ENCODE peak calls at places on chromosomes 3 and 15, in seven cellular contexts. One of them, this sample, is unnamed.

GRCh38 chr3:84223512-84223911 is 735.3 kb upstream of the CADM2 start:
- DNase-seq in mesenchymal stem cell: no peak
- DNase-seq in astrocyte: no peak
- DNase-seq in psoas muscle: no peak
- DNase-seq in suprapubic skin: no peak
- DNase-seq in mucosa of descending colon: no peak
- DNase-seq in transverse colon: no peak
- DNase-seq in this sample: no peak

GRCh38 chr3:133445111-133445510 is 45.3 kb downstream of the BFSP2 start:
- DNase-seq in mesenchymal stem cell: no peak
- DNase-seq in suprapubic skin: no peak
- DNase-seq in transverse colon: peak; percentile 44
- DNase-seq in mucosa of descending colon: no peak
- DNase-seq in astrocyte: no peak
- DNase-seq in psoas muscle: no peak
- DNase-seq in this sample: no peak

GRCh38 chr15:99450896-99451358 is 114.9 kb upstream of the MEF2A start:
- DNase-seq in suprapubic skin: peak; percentile 85
- DNase-seq in transverse colon: peak; percentile 79
- DNase-seq in mucosa of descending colon: peak; percentile 78
- DNase-seq in mesenchymal stem cell: no peak
- DNase-seq in astrocyte: peak; percentile 78
- DNase-seq in psoas muscle: no peak
- DNase-seq in this sample: peak; percentile 27

GRCh38 chr3:14148041-14148985 is 23.5 kb downstream of the TMEM43 start:
- DNase-seq in psoas muscle: no peak
- DNase-seq in mucosa of descending colon: no peak
- DNase-seq in mesenchymal stem cell: peak; percentile 18
- DNase-seq in astrocyte: no peak
- DNase-seq in transverse colon: no peak
- DNase-seq in suprapubic skin: no peak
- DNase-seq in this sample: no peak

GRCh38 chr15:44584162-44584749 is 47.3 kb downstream of the EIF3J start:
- DNase-seq in transverse colon: peak; percentile 49
- DNase-seq in suprapubic skin: no peak
- DNase-seq in mesenchymal stem cell: peak; percentile 23
- DNase-seq in psoas muscle: no peak
- DNase-seq in astrocyte: no peak
- DNase-seq in mucosa of descending colon: peak; percentile 65
- DNase-seq in this sample: peak; percentile 55

GRCh38 chr3:19934098-19934566 is at the start of gene EFHB:
- DNase-seq in mesenchymal stem cell: peak; percentile 70
- DNase-seq in astrocyte: no peak
- DNase-seq in psoas muscle: no peak
- DNase-seq in suprapubic skin: no peak
- DNase-seq in transverse colon: peak; percentile 63
- DNase-seq in mucosa of descending colon: peak; percentile 83
- DNase-seq in this sample: peak; percentile 70

GRCh38 chr15:48680841-48681240 is 35.3 kb upstream of the FBN1 start:
- DNase-seq in suprapubic skin: no peak
- DNase-seq in mesenchymal stem cell: peak; percentile 93
- DNase-seq in psoas muscle: no peak
- DNase-seq in astrocyte: peak; percentile 96
- DNase-seq in transverse colon: no peak
- DNase-seq in mucosa of descending colon: no peak
- DNase-seq in this sample: no peak

GRCh38 chr3:186070550-186070949 is 38.3 kb downstream of the ETV5 start:
- DNase-seq in mucosa of descending colon: no peak
- DNase-seq in suprapubic skin: no peak
- DNase-seq in astrocyte: no peak
- DNase-seq in psoas muscle: no peak
- DNase-seq in mesenchymal stem cell: no peak
- DNase-seq in transverse colon: no peak
- DNase-seq in this sample: no peak

GRCh38 chr3:184337315-184337714 is at the start of gene FAM131A:
- DNase-seq in mucosa of descending colon: no peak
- DNase-seq in astrocyte: no peak
- DNase-seq in suprapubic skin: no peak
- DNase-seq in psoas muscle: peak; percentile 66
- DNase-seq in transverse colon: peak; percentile 53
- DNase-seq in mesenchymal stem cell: no peak
- DNase-seq in this sample: no peak

GRCh38 chr3:184338538-184338945 is 1.1 kb downstream of the FAM131A start:
- DNase-seq in psoas muscle: peak; percentile 85
- DNase-seq in mesenchymal stem cell: peak; percentile 68
- DNase-seq in mucosa of descending colon: no peak
- DNase-seq in transverse colon: peak; percentile 66
- DNase-seq in astrocyte: peak; percentile 75
- DNase-seq in suprapubic skin: peak; percentile 85
- DNase-seq in this sample: no peak

GRCh38 chr3:184337981-184338380 is 581 bp downstream of the FAM131A start:
- DNase-seq in astrocyte: no peak
- DNase-seq in mucosa of descending colon: no peak
- DNase-seq in suprapubic skin: no peak
- DNase-seq in psoas muscle: no peak
- DNase-seq in transverse colon: no peak
- DNase-seq in mesenchymal stem cell: no peak
- DNase-seq in this sample: no peak

GRCh38 chr3:184336484-184337230 is 743 bp upstream of the FAM131A start:
- DNase-seq in psoas muscle: no peak
- DNase-seq in astrocyte: peak; percentile 62
- DNase-seq in mucosa of descending colon: peak; percentile 64
- DNase-seq in suprapubic skin: no peak
- DNase-seq in mesenchymal stem cell: peak; percentile 68
- DNase-seq in transverse colon: peak; percentile 60
- DNase-seq in this sample: peak; percentile 61

DNA sequence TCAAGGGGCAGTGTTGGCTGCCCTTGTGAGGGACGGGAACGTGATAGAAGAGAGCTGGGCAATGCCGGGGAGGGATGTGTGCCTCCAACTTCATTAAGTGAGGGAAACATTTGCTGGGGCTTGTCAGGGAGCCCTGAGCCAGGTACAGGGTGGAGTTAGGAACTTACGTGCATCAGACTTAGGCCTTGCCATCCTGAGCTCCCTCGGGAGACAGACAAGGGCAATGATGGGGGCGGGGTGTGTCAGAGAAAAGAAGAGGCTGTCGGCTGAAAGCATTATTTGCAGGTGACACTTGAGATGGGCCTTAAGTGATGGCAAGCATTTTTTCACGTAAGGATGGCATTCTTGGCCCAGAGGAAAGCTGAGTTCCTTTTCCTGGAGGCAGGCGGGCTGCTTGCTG is 1.6 kb downstream of the FAM131A start:
- DNase-seq in transverse colon: no peak
- DNase-seq in astrocyte: no peak
- DNase-seq in mesenchymal stem cell: no peak
- DNase-seq in mucosa of descending colon: no peak
- DNase-seq in psoas muscle: no peak
- DNase-seq in suprapubic skin: no peak
- DNase-seq in this sample: no peak
- H3K4me3 ChIP-seq in transverse colon: no peak overlapping the region
- H3K4me3 ChIP-seq in astrocyte: peak overlapping the region; percentile 47
- H3K4me3 ChIP-seq in mesenchymal stem cell: no peak overlapping the region
- H3K4me3 ChIP-seq in mucosa of descending colon: no peak overlapping the region
- H3K4me3 ChIP-seq in psoas muscle: peak overlapping the region; percentile 79
- H3K4me3 ChIP-seq in suprapubic skin: peak overlapping the region; percentile 37
- H3K4me3 ChIP-seq in this sample: no peak overlapping the region

GRCh38 chr3:48507256-48508061 is 3.5 kb upstream of the SHISA5 start:
- DNase-seq in suprapubic skin: peak; percentile 58
- DNase-seq in mucosa of descending colon: peak; percentile 68
- DNase-seq in astrocyte: peak; percentile 75
- DNase-seq in mesenchymal stem cell: peak; percentile 57
- DNase-seq in psoas muscle: peak; percentile 61
- DNase-seq in transverse colon: peak; percentile 67
- DNase-seq in this sample: peak; percentile 74
- H3K4me1 ChIP-seq in suprapubic skin: peaks cover 43% of the 10 kb centered on the region
- H3K4me1 ChIP-seq in mucosa of descending colon: peaks cover 11% of the 10 kb centered on the region
- H3K4me1 ChIP-seq in astrocyte: peaks cover 31% of the 10 kb centered on the region
- H3K4me1 ChIP-seq in mesenchymal stem cell: peaks cover 30% of the 10 kb centered on the region
- H3K4me1 ChIP-seq in psoas muscle: peaks cover 15% of the 10 kb centered on the region
- H3K4me1 ChIP-seq in transverse colon: peaks cover 21% of the 10 kb centered on the region
- H3K4me1 ChIP-seq in this sample: peaks cover 6% of the 10 kb centered on the region

DNA sequence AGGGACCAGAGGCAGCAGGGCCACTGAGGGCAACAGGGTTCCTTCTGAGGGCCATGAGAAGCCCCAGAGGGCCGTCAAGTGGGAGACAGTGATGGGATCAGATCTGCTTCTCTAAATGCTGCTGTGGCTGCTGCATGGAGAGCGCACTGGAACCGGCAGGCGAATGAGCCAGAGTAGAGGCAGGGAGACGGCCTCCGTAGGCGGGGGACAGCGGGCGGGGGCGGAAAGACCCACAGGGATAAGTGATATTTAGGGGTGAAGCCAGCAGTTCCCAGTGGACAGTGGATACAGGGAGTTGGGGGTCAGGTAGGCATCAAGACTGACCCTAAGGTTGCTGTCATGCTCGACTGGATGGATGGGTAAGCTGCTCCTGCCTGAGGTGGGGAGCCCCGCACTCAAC is 45.0 kb downstream of the GLDN start:
- DNase-seq in mucosa of descending colon: no peak
- DNase-seq in psoas muscle: no peak
- DNase-seq in astrocyte: no peak
- DNase-seq in transverse colon: no peak
- DNase-seq in mesenchymal stem cell: no peak
- DNase-seq in suprapubic skin: no peak
- DNase-seq in this sample: no peak
- H3K4me3 ChIP-seq in mucosa of descending colon: no peak overlapping the region
- H3K4me3 ChIP-seq in psoas muscle: no peak overlapping the region
- H3K4me3 ChIP-seq in astrocyte: no peak overlapping the region
- H3K4me3 ChIP-seq in transverse colon: no peak overlapping the region
- H3K4me3 ChIP-seq in mesenchymal stem cell: no peak overlapping the region
- H3K4me3 ChIP-seq in suprapubic skin: no peak overlapping the region
- H3K4me3 ChIP-seq in this sample: no peak overlapping the region

GRCh38 chr3:193842832-193843446 is 249.9 kb downstream of the OPA1 start:
- DNase-seq in transverse colon: peak; percentile 37
- DNase-seq in psoas muscle: no peak
- DNase-seq in astrocyte: no peak
- DNase-seq in mesenchymal stem cell: no peak
- DNase-seq in mucosa of descending colon: peak; percentile 63
- DNase-seq in suprapubic skin: no peak
- DNase-seq in this sample: no peak
- H3K4me1 ChIP-seq in transverse colon: peaks cover 74% of the 10 kb centered on the region
- H3K4me1 ChIP-seq in psoas muscle: no peaks in the 10 kb centered on the region
- H3K4me1 ChIP-seq in astrocyte: no peaks in the 10 kb centered on the region
- H3K4me1 ChIP-seq in mesenchymal stem cell: peaks cover 10% of the 10 kb centered on the region
- H3K4me1 ChIP-seq in mucosa of descending colon: peaks cover 44% of the 10 kb centered on the region
- H3K4me1 ChIP-seq in suprapubic skin: peaks cover 31% of the 10 kb centered on the region
- H3K4me1 ChIP-seq in this sample: peaks cover 4% of the 10 kb centered on the region

DNA sequence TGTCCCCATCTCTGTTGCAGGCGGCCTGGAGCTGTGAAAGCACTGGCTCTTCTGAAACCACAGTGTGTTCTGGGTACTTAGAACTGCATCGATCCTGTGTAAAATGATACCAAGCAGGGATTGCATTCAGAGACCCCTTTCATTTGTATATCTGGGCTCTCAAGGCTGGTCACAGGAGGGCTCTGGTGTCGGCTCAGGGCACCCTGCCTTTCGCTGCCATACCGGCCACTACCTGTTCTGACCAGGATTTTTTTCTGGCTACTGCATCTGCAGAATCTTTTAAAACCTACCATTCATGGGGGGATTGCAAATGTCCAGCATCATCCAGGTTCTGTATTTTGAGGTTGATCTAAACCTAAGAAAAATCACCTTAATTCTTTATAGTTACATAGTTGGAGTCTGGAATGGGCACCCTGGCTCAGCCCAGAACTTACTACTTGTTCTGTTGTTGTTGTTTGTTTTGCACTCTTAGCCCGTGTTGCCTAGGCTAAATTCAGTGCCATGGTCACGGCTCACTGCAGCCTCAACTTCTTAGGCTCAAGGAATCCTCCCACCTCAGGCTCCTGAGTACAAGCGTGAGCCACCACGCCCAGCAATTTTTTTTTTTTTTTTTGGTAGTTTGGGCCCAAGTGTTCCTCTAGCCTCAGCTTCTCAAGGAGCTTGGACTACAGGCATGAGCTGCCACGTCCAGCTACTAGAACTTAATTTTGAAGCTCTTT is 52.7 kb downstream of the TRIM71 start:
- DNase-seq in suprapubic skin: no peak
- DNase-seq in astrocyte: no peak
- DNase-seq in mucosa of descending colon: no peak
- DNase-seq in psoas muscle: no peak
- DNase-seq in mesenchymal stem cell: no peak
- DNase-seq in transverse colon: no peak
- DNase-seq in this sample: no peak
- H3K4me3 ChIP-seq in suprapubic skin: no peak overlapping the region
- H3K4me3 ChIP-seq in astrocyte: no peak overlapping the region
- H3K4me3 ChIP-seq in mucosa of descending colon: no peak overlapping the region
- H3K4me3 ChIP-seq in psoas muscle: no peak overlapping the region
- H3K4me3 ChIP-seq in mesenchymal stem cell: no peak overlapping the region
- H3K4me3 ChIP-seq in transverse colon: no peak overlapping the region
- H3K4me3 ChIP-seq in this sample: no peak overlapping the region

GRCh38 chr3:61704807-61705206 is 143.4 kb downstream of the PTPRG start:
- DNase-seq in transverse colon: no peak
- DNase-seq in astrocyte: no peak
- DNase-seq in suprapubic skin: no peak
- DNase-seq in psoas muscle: no peak
- DNase-seq in mucosa of descending colon: no peak
- DNase-seq in mesenchymal stem cell: no peak
- DNase-seq in this sample: no peak

GRCh38 chr3:61699622-61700021 is 138.3 kb downstream of the PTPRG start:
- DNase-seq in suprapubic skin: no peak
- DNase-seq in astrocyte: no peak
- DNase-seq in mesenchymal stem cell: no peak
- DNase-seq in psoas muscle: no peak
- DNase-seq in transverse colon: no peak
- DNase-seq in mucosa of descending colon: no peak
- DNase-seq in this sample: no peak

GRCh38 chr3:61702453-61702852 is 141.1 kb downstream of the PTPRG start:
- DNase-seq in psoas muscle: no peak
- DNase-seq in transverse colon: no peak
- DNase-seq in mucosa of descending colon: no peak
- DNase-seq in astrocyte: no peak
- DNase-seq in suprapubic skin: no peak
- DNase-seq in mesenchymal stem cell: no peak
- DNase-seq in this sample: no peak

GRCh38 chr3:61701019-61701418 is 139.6 kb downstream of the PTPRG start:
- DNase-seq in suprapubic skin: no peak
- DNase-seq in astrocyte: no peak
- DNase-seq in mucosa of descending colon: no peak
- DNase-seq in psoas muscle: no peak
- DNase-seq in transverse colon: no peak
- DNase-seq in mesenchymal stem cell: no peak
- DNase-seq in this sample: no peak
- H3K4me1 ChIP-seq in suprapubic skin: no peaks in the 10 kb centered on the region
- H3K4me1 ChIP-seq in astrocyte: no peaks in the 10 kb centered on the region
- H3K4me1 ChIP-seq in mucosa of descending colon: no peaks in the 10 kb centered on the region
- H3K4me1 ChIP-seq in psoas muscle: no peaks in the 10 kb centered on the region
- H3K4me1 ChIP-seq in transverse colon: peaks cover 17% of the 10 kb centered on the region
- H3K4me1 ChIP-seq in mesenchymal stem cell: peaks cover 2% of the 10 kb centered on the region
- H3K4me1 ChIP-seq in this sample: no peaks in the 10 kb centered on the region

DNA sequence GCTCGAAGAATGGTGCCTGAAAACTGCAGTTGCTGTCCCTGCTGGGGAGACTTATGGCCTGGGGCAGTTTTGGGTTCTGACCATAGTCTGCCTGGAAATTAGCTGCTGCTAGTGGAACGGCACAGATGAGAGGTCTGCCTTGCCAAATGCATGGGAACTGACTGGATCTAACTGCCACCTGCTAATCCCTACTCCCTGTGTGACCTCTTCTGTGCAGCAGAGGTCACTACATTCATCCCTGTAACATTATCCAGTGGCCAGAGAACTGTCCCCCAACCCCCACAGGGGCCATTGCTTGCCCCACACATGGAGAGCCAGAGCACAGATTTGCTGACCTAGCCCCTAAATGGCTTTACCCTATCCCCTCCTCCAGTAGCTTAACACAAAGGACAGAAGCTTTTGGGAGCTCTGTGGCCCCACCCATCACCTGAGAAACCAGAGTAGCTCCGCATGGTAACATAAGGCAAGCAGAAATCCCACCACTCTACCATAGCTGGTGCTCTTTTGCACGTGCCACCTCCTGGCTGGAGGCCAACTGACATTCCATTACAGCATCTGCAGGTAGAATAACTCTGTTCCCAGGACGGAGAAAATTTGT is 840.0 kb downstream of the EPHA3 start:
- DNase-seq in mucosa of descending colon: peak; percentile 49
- DNase-seq in transverse colon: peak; percentile 27
- DNase-seq in suprapubic skin: no peak
- DNase-seq in psoas muscle: no peak
- DNase-seq in astrocyte: no peak
- DNase-seq in mesenchymal stem cell: no peak
- DNase-seq in this sample: peak; percentile 11
- H3K4me3 ChIP-seq in mucosa of descending colon: no peak overlapping the region
- H3K4me3 ChIP-seq in transverse colon: no peak overlapping the region
- H3K4me3 ChIP-seq in suprapubic skin: no peak overlapping the region
- H3K4me3 ChIP-seq in psoas muscle: no peak overlapping the region
- H3K4me3 ChIP-seq in astrocyte: no peak overlapping the region
- H3K4me3 ChIP-seq in mesenchymal stem cell: no peak overlapping the region
- H3K4me3 ChIP-seq in this sample: no peak overlapping the region

This sample was measured in small intestine.